ENCODE peak calls at places on chromosomes 4 and X, in seven cellular contexts. Z is HCT116, A is Panc1, S is HepG2, O is GM23338, K is K562, F is A549. M is an unnamed sample.

GRCh38 chr4:108611360-108611759 is 9.0 kb upstream of the RPL34 start:
- DNase-seq in Z (no peak), A (no peak), S (no peak), O (no peak), K (no peak), F (no peak), M (no peak)

GRCh38 chr4:182493377-182493776 is 250.2 kb downstream of the TENM3 start:
- DNase-seq in Z (no peak), A (no peak), S (no peak), O (no peak), K (no peak), F (no peak), M (no peak)

GRCh38 chr4:124631760-124632159 is 80.8 kb downstream of the ANKRD50 start:
- DNase-seq in Z (peak), A (peak), S (no peak), O (no peak), K (peak), F (peak), M (no peak)

GRCh38 chr4:182649698-182650477 is 267.3 kb downstream of the DCTD start:
- DNase-seq in Z (no peak), A (no peak), S (no peak), O (peak), K (no peak), F (no peak), M (no peak)

GRCh38 chrX:5458300-5458699 is 770.4 kb downstream of the NLGN4X start:
- DNase-seq in Z (no peak), A (no peak), S (no peak), O (peak), K (no peak), F (no peak), M (no peak)

GRCh38 chr4:8050555-8051206 is 107.9 kb downstream of the ABLIM2 start:
- DNase-seq in Z (no peak), A (no peak), S (peak), O (peak), K (peak), F (no peak), M (no peak)

GRCh38 chrX:25534096-25534495 is 518.3 kb upstream of the ARX start:
- DNase-seq in Z (no peak), A (no peak), S (no peak), O (no peak), K (no peak), F (no peak), M (no peak)

GRCh38 chr4:47705326-47705981 is 132.4 kb downstream of the CORIN start:
- DNase-seq in Z (no peak), A (no peak), S (peak), O (peak), K (peak), F (no peak), M (peak)

GRCh38 chr4:112519689-112520597 is 4.0 kb upstream of the NEUROG2 start:
- DNase-seq in Z (no peak), A (no peak), S (no peak), O (peak), K (peak), F (no peak), M (no peak)

GRCh38 chrX:38649674-38650647 is 88.6 kb downstream of the TSPAN7 start:
- DNase-seq in Z (no peak), A (no peak), S (no peak), O (no peak), K (peak), F (no peak), M (no peak)

GRCh38 chrX:42746606-42747005 is 31.4 kb downstream of the PPP1R2C start:
- DNase-seq in Z (no peak), A (no peak), S (no peak), O (no peak), K (no peak), F (no peak), M (no peak)

GRCh38 chrX:139967300-139967699 is 2.0 kb upstream of the CXorf66 start:
- DNase-seq in Z (no peak), A (no peak), S (peak), O (peak), K (peak), F (peak), M (no peak)

DNA sequence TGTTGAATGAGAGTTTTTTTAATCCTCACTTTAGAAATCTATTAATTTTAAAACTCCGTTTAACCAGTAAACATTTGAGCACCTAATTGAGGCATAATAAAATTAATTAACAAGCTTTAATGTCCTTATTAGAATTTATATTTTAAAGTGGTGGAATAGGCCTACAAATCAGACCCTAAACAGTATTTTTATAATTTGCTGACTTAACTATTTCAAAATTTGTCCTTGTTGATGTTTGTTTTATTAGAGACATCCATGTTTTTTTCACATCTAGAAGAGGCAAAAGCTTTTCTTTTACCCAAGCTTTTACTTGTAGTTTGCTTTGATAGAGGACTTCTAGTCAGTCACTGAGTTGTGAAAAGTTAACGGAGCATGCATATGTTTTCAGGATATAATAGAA is 3.8 kb downstream of the SAP30 start:
- DNase-seq in Z (no peak), A (no peak), S (no peak), O (no peak), K (no peak), F (no peak), M (no peak)
- H3K27ac ChIP-seq in Z (no peak), A (no peak), S (no peak), O (no peak), K (no peak), F (no peak), M (no peak)

GRCh38 chr4:5710962-5711478 is at the start of gene EVC:
- DNase-seq in Z (no peak), A (no peak), S (peak), O (peak), K (peak), F (peak), M (no peak)
- TF ChIP-seq REST in Z (no peak), A (no peak), S (no peak), O (no peak), K (no peak), F (no peak), M (no peak)

GRCh38 chr4:128353791-128354190 is 66.2 kb upstream of the PGRMC2 start:
- DNase-seq in Z (no peak), A (no peak), S (no peak), O (no peak), K (no peak), F (no peak), M (no peak)
- H3K27ac ChIP-seq in Z (no peak), A (peak), S (no peak), O (no peak), K (no peak), F (peak), M (no peak)

GRCh38 chr4:28369504-28369903 is 1508.9 kb downstream of the STIM2 start:
- DNase-seq in Z (no peak), A (no peak), S (no peak), O (no peak), K (no peak), F (no peak), M (no peak)
- TF ChIP-seq REST in Z (no peak), A (no peak), S (no peak), O (no peak), K (no peak), F (no peak), M (no peak)

DNA sequence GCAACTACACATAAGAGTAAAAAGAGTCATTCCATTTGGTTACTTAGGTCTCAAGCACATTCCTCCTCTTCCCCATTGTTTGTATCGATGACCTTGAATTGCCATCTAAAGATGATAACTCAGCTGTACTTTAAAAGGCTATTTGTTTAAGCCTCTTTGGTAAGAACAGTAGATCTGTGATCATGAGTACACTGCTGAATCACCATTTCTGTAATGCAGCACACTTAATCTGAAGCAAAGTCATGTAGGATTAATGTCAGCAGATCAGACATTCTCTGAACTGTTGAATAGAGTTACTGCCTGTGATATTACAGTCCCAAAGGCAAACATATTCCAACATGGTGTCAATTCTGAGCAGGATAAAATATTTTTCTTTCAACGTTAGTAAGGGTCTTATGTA is 631.7 kb downstream of the TECRL start:
- DNase-seq in Z (no peak), A (no peak), S (peak), O (no peak), K (no peak), F (no peak), M (no peak)
- H3K27ac ChIP-seq in Z (no peak), A (no peak), S (no peak), O (no peak), K (no peak), F (no peak), M (no peak)

GRCh38 chr4:169120624-169121023 is 110.6 kb upstream of the CBR4 start:
- DNase-seq in Z (no peak), A (no peak), S (peak), O (no peak), K (no peak), F (no peak), M (no peak)
- TF ChIP-seq REST in Z (no peak), A (no peak), S (no peak), O (no peak), K (no peak), F (no peak), M (no peak)

GRCh38 chrX:153469811-153470410 is 465 bp downstream of the HAUS7 start:
- DNase-seq in Z (no peak), A (no peak), S (no peak), O (peak), K (peak), F (peak), M (peak)
- H3K27ac ChIP-seq in Z (peak), A (peak), S (peak), O (no peak), K (peak), F (peak), M (peak)